ENCODE peak calls at places on chromosomes 7 and 10, in seven cellular contexts. P is trophoblast cell; W is HCT116; J is aorta; K is CD8-positive, alpha-beta T cell; E is foreskin keratinocyte; N is mammary epithelial cell. Q is an unnamed sample.

GRCh38 chr7:134699871-134700270 is 53.2 kb downstream of the BPGM start:
- DNase-seq in N (no peak), W (no peak), K (no peak), E (no peak), J (no peak), P (no peak), Q (no peak)

GRCh38 chr10:99694171-99694570 is 34.9 kb downstream of the ENTPD7 start:
- DNase-seq in E (peak; percentile 36), W (no peak), P (no peak), J (no peak), K (no peak), N (peak; percentile 54), Q (no peak)

GRCh38 chr10:132228616-132229015 is 41.9 kb downstream of the DPYSL4 start:
- DNase-seq in W (no peak), E (no peak), P (no peak), J (no peak), K (no peak), N (no peak), Q (no peak)

GRCh38 chr10:97178074-97178473 is 7.7 kb downstream of the SLIT1 start:
- DNase-seq in K (no peak), J (no peak), E (no peak), W (no peak), P (no peak), N (no peak), Q (no peak)

GRCh38 chr10:123252779-123253178 is 98.6 kb downstream of the BUB3 start:
- DNase-seq in E (no peak), J (no peak), K (no peak), P (no peak), W (no peak), N (no peak), Q (no peak)

GRCh38 chr7:18831381-18831901 is 286.0 kb downstream of the TWIST1 start:
- DNase-seq in N (no peak), K (no peak), P (no peak), E (no peak), W (no peak), J (no peak), Q (no peak)

GRCh38 chr7:99693427-99694200 is 13.8 kb upstream of the CYP3A5 start:
- DNase-seq in W (no peak), J (no peak), N (no peak), E (no peak), K (peak; percentile 21), P (no peak), Q (no peak)

GRCh38 chr10:79048639-79049550 is 19.9 kb upstream of the ZMIZ1 start:
- DNase-seq in W (no peak), N (no peak), K (no peak), P (no peak), J (peak; percentile 70), E (no peak), Q (peak; percentile 43)

DNA sequence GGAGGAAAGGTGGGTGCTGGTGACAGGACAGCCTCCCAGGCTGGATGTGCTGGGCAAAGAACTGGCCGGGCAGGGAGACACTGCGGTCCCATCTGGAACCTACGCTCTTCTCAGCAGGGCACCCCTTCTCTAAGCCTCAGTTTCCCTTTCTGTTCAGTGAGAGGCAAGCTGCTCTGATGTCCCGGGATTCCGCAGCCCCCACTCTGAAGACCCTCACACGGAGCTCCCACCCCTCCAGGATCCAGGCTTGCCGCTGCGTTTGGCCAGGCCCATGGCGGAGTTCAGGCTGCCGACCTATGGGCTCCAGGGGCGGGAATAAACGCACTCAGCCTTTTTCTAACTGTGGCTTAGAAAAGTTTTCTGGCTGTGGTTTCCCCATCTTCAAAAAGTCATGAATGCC is 10.2 kb upstream of the INTS1 start:
- DNase-seq in E (no peak), N (no peak), P (no peak), K (no peak), J (no peak), W (no peak), Q (no peak)
- H3K27ac ChIP-seq in E (no peak overlapping the region), N (no peak overlapping the region), P (no peak overlapping the region), K (no peak overlapping the region), J (no peak overlapping the region), W (no peak overlapping the region), Q (no peak overlapping the region)

GRCh38 chr7:94216944-94217461 is 177.7 kb upstream of the COL1A2 start:
- DNase-seq in E (no peak), K (no peak), W (no peak), N (no peak), J (no peak), P (no peak), Q (no peak)
- H3K27ac ChIP-seq in E (no peak overlapping the region), K (no peak overlapping the region), W (no peak overlapping the region), N (no peak overlapping the region), J (no peak overlapping the region), P (no peak overlapping the region), Q (no peak overlapping the region)

GRCh38 chr10:11195017-11195586 is 177.4 kb downstream of the CELF2 start:
- DNase-seq in K (no peak), W (no peak), N (no peak), P (no peak), E (no peak), J (no peak), Q (no peak)

GRCh38 chr10:11192304-11193018 is 174.8 kb downstream of the CELF2 start:
- DNase-seq in E (no peak), K (no peak), J (no peak), P (no peak), N (no peak), W (no peak), Q (no peak)

GRCh38 chr10:11197266-11197712 is 179.6 kb downstream of the CELF2 start:
- DNase-seq in E (no peak), J (no peak), P (no peak), W (no peak), N (no peak), K (no peak), Q (no peak)

GRCh38 chr10:11201911-11202310 is 184.2 kb downstream of the CELF2 start:
- DNase-seq in W (no peak), P (no peak), J (no peak), N (no peak), E (no peak), K (no peak), Q (no peak)

GRCh38 chr10:11197854-11198253 is 180.2 kb downstream of the CELF2 start:
- DNase-seq in E (no peak), J (no peak), W (no peak), N (no peak), P (no peak), K (no peak), Q (no peak)
- H3K27ac ChIP-seq in E (no peak overlapping the region), J (no peak overlapping the region), W (no peak overlapping the region), N (no peak overlapping the region), P (no peak overlapping the region), K (no peak overlapping the region), Q (no peak overlapping the region)

GRCh38 chr10:58756126-58756525 is 243.5 kb downstream of the BICC1 start:
- DNase-seq in K (no peak), W (no peak), E (no peak), P (no peak), J (no peak), N (no peak), Q (no peak)

GRCh38 chr10:58753425-58753824 is 240.8 kb downstream of the BICC1 start:
- DNase-seq in E (no peak), P (no peak), J (no peak), N (no peak), K (no peak), W (no peak), Q (no peak)

GRCh38 chr10:58757352-58758071 is 244.8 kb downstream of the BICC1 start:
- DNase-seq in P (no peak), E (no peak), K (no peak), N (no peak), W (no peak), J (no peak), Q (no peak)

GRCh38 chr10:58754419-58755180 is 241.9 kb downstream of the BICC1 start:
- DNase-seq in K (no peak), E (no peak), J (no peak), W (no peak), N (no peak), P (no peak), Q (no peak)

GRCh38 chr10:58755688-58756087 is 243.0 kb downstream of the BICC1 start:
- DNase-seq in E (peak; percentile 77), N (peak; percentile 77), W (no peak), P (peak; percentile 56), J (no peak), K (no peak), Q (no peak)
- H3K27ac ChIP-seq in E (no peak overlapping the region), N (peak overlapping the region; percentile 87), W (no peak overlapping the region), P (no peak overlapping the region), J (peak overlapping the region; percentile 82), K (no peak overlapping the region), Q (no peak overlapping the region)

Q was measured in Peyer's patch.